ENCODE peak calls at places on chromosomes 11 and 22, in six cellular contexts. R, Y, Q, S, A and E are unnamed samples.
A peak's percentile ranks its signal among the peaks of the same experiment; 100 is the strongest.

GRCh38 chr11:134244593-134244992 is 8.6 kb downstream of the THYN1 start:
- DNase-seq in S (peak; percentile 65), Y (no peak), Q (peak; percentile 17), R (no peak), A (no peak), E (no peak)

GRCh38 chr11:35079581-35079980 is 59.4 kb upstream of the CD44 start:
- DNase-seq in A (no peak), R (no peak), Y (no peak), S (no peak), Q (no peak), E (no peak)

GRCh38 chr11:119373917-119374631 is 7.4 kb downstream of the USP2 start:
- DNase-seq in A (peak; percentile 79), S (peak; percentile 50), Y (peak; percentile 70), R (peak; percentile 51), Q (peak; percentile 89), E (peak; percentile 33)

GRCh38 chr11:1650918-1651262 is 21.3 kb downstream of the KRTAP5-5 start:
- DNase-seq in A (no peak), Y (no peak), Q (no peak), S (no peak), R (no peak), E (no peak)

GRCh38 chr11:102168483-102168882 is 58.2 kb downstream of the YAP1 start:
- DNase-seq in Q (no peak), R (no peak), A (no peak), S (no peak), Y (no peak), E (no peak)

GRCh38 chr11:105229758-105230157 is 90.2 kb upstream of the CARD18 start:
- DNase-seq in R (no peak), A (no peak), S (no peak), Q (no peak), Y (no peak), E (no peak)

GRCh38 chr22:46534901-46535630 is 2.4 kb downstream of the CELSR1 start:
- DNase-seq in Y (no peak), Q (no peak), S (no peak), A (no peak), R (no peak), E (no peak)

GRCh38 chr22:24117942-24118341 is 63.3 kb upstream of the SUSD2 start:
- DNase-seq in Y (no peak), Q (no peak), R (no peak), S (no peak), A (no peak), E (no peak)

GRCh38 chr22:44821741-44822425 is 69.5 kb downstream of the ARHGAP8 start:
- DNase-seq in S (no peak), Y (no peak), Q (no peak), A (no peak), R (no peak), E (no peak)

GRCh38 chr11:22169833-22170232 is 23.1 kb upstream of the ANO5 start:
- DNase-seq in S (no peak), A (no peak), Y (no peak), R (no peak), Q (no peak), E (no peak)

GRCh38 chr11:130487390-130488186 is 39.1 kb downstream of the ADAMTS15 start:
- DNase-seq in A (no peak), Q (no peak), R (no peak), Y (no peak), S (no peak), E (no peak)

GRCh38 chr11:31477528-31478255 is 31.7 kb downstream of the IMMP1L start:
- DNase-seq in Q (no peak), A (no peak), S (no peak), R (no peak), Y (no peak), E (no peak)

GRCh38 chr11:113234888-113235287 is 79.5 kb upstream of the TTC12 start:
- DNase-seq in S (no peak), Q (no peak), Y (no peak), A (no peak), R (no peak), E (no peak)

GRCh38 chr11:71207563-71207962 is 44.8 kb downstream of the SHANK2 start:
- DNase-seq in Q (no peak), R (no peak), Y (no peak), S (no peak), A (no peak), E (no peak)

GRCh38 chr11:111299111-111300026 is 1.0 kb downstream of the POU2AF3 start:
- DNase-seq in A (peak; percentile 81), S (peak; percentile 35), Y (peak; percentile 25), Q (peak; percentile 65), R (no peak), E (no peak)

GRCh38 chr11:2741377-2742131 is 41.8 kb upstream of the KCNQ1OT1 start:
- DNase-seq in A (no peak), R (peak; percentile 39), S (no peak), Y (peak; percentile 77), Q (no peak), E (peak; percentile 25)

GRCh38 chr11:134755535-134755934 is 343.5 kb upstream of the B3GAT1 start:
- DNase-seq in Y (no peak), S (no peak), R (no peak), A (no peak), Q (no peak), E (no peak)

GRCh38 chr11:72483412-72484186 is 49.3 kb upstream of the CLPB start:
- DNase-seq in Q (no peak), Y (peak; percentile 24), S (peak; percentile 9), A (no peak), R (no peak), E (no peak)

GRCh38 chr22:25437414-25438160 is 126.9 kb upstream of the GRK3 start:
- DNase-seq in Y (no peak), R (no peak), Q (no peak), S (no peak), A (peak; percentile 31), E (no peak)

GRCh38 chr22:35467788-35468187 is 67.8 kb downstream of the MCM5 start:
- DNase-seq in A (peak; percentile 60), S (no peak), R (no peak), Y (peak; percentile 20), Q (peak; percentile 30), E (no peak)

GRCh38 chr11:78224506-78224905 is 35.8 kb downstream of the USP35 start:
- DNase-seq in Y (no peak), Q (no peak), R (no peak), A (no peak), S (no peak), E (no peak)

DNA sequence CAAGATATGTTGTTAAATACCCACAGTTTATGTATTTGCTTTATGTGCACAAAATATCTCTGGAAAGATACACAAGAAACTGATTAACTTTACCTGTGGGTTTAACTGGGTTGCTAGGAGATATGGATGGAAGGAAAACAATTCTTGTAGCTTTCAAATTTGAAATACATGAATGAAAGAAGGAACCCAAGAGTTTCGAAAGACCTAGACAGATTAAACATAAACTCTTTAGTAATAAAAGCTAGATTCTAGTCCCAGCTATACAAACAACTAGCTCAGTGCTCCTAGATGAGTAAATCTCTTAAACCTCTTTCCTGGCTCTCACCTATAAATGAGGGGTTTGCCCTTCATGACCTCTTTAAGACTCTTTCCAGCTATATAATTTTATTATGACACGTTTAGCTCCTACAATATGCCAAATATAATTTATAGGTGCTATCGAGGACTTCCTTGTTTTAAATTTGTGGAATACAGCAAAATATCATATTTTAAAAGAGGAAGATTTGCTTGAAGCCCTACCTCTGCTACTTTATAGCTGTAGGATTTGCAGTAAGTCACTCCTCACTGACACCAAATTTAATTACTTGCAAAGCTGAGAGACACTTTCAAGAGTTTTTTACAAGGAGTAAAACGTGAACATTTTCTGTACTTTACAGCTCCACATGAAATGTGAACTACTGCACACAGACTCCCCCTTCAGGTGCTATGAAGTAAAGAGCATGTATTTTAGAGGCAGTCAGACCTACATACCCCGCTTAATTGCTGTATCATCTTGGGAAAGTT is 50.7 kb downstream of the RRAS2 start:
- DNase-seq in S (peak; percentile 71), Q (peak; percentile 60), R (no peak), Y (peak; percentile 56), A (no peak), E (no peak)
- TF ChIP-seq CTCF in S (peak; percentile 65), Q (peak; percentile 77), R (peak; percentile 73), Y (peak; percentile 75), A (peak; percentile 47), E (peak; percentile 63)

GRCh38 chr11:24264868-24265267 is 232.0 kb upstream of the LUZP2 start:
- DNase-seq in S (no peak), R (no peak), Q (no peak), A (no peak), Y (no peak), E (no peak)
- H3K4me3 ChIP-seq in S (no peak overlapping the region), R (no peak overlapping the region), Q (no peak overlapping the region), A (no peak overlapping the region), Y (no peak overlapping the region), E (no peak overlapping the region)

GRCh38 chr22:32932176-32932575 is 126.0 kb downstream of the SYN3 start:
- DNase-seq in Q (no peak), S (no peak), R (peak; percentile 2), A (no peak), Y (no peak), E (no peak)

GRCh38 chr22:32920734-32921133 is 119.2 kb downstream of the TIMP3 start:
- DNase-seq in S (no peak), Q (no peak), Y (no peak), R (no peak), A (no peak), E (no peak)

GRCh38 chr22:32926600-32926999 is 125.1 kb downstream of the TIMP3 start:
- DNase-seq in A (no peak), S (peak; percentile 37), R (peak; percentile 6), Y (peak; percentile 9), Q (peak; percentile 48), E (no peak)
- TF ChIP-seq CTCF in A (peak; percentile 25), S (peak; percentile 40), R (peak; percentile 72), Y (peak; percentile 66), Q (peak; percentile 77), E (peak; percentile 67)

DNA sequence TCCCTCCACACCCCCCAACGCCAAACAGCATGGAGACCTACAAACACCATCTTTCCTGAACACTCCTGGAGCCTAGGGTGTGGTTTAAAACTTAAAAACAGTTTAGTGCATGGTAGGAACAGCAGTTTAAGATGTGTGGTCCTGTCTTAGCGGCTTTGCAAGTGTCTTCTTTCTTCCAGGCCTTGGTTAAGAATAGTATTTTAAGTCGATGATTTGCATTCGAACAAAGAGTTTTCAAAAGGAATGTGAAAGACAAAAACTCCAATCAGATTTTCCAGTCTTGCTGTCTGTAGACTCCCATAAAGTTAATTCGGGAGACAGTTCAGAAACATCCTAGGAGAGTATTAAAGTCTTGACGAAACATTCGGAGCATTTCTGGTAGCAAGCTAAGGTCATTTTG is 3.7 kb downstream of the FGF4 start:
- DNase-seq in Y (no peak), S (no peak), Q (no peak), R (no peak), A (no peak), E (no peak)
- H3K4me3 ChIP-seq in Y (no peak overlapping the region), S (no peak overlapping the region), Q (no peak overlapping the region), R (no peak overlapping the region), A (no peak overlapping the region), E (no peak overlapping the region)

GRCh38 chr11:76824980-76825725 is 35.6 kb upstream of the ACER3 start:
- DNase-seq in Y (no peak), S (no peak), A (no peak), Q (no peak), R (no peak), E (no peak)
- TF ChIP-seq CTCF in Y (no peak), S (no peak), A (no peak), Q (no peak), R (no peak), E (no peak)

GRCh38 chr11:267491-267994 is 10.7 kb upstream of the NLRP6 start:
- DNase-seq in S (peak; percentile 85), R (no peak), Y (no peak), Q (no peak), A (peak; percentile 36), E (no peak)
- H3K4me3 ChIP-seq in S (peak overlapping the region; percentile 95), R (no peak overlapping the region), Y (no peak overlapping the region), Q (no peak overlapping the region), A (no peak overlapping the region), E (no peak overlapping the region)